ENCODE peak calls at places on chromosomes 4 and X, in eight cellular contexts. Z is RWPE1, Y is progenitor cell of endocrine pancreas, N is fibroblast of lung, O is choroid plexus epithelial cell, R is retinal pigment epithelial cell, Q is breast epithelium, J is AG10803. I is an unnamed sample.

GRCh38 chrX:118116308-118117068 is at the start of gene KLHL13:
- DNase-seq in O (peak; percentile 4), J (peak; percentile 1), N (peak; percentile 41), Z (peak; percentile 45), R (no peak), Y (peak; percentile 35), Q (peak; percentile 30), I (peak; percentile 64)

GRCh38 chrX:48511561-48511960 is 2.8 kb downstream of the PORCN start:
- DNase-seq in O (no peak), J (no peak), Q (no peak), R (no peak), N (no peak), Y (no peak), Z (no peak), I (no peak)

GRCh38 chr4:67713531-67714247 is 12.7 kb upstream of the UBA6 start:
- DNase-seq in R (no peak), O (peak; percentile 68), Y (no peak), Q (no peak), J (peak; percentile 25), Z (peak; percentile 64), N (peak; percentile 56), I (no peak)

GRCh38 chr4:68416591-68416990 is 30.7 kb upstream of the TMPRSS11E start:
- DNase-seq in Y (no peak), J (no peak), O (no peak), Q (no peak), N (peak; percentile 1), R (no peak), Z (peak; percentile 59), I (no peak)

GRCh38 chr4:25481648-25482047 is 104.6 kb downstream of the ANAPC4 start:
- DNase-seq in Y (no peak), R (no peak), O (no peak), J (no peak), Q (no peak), Z (no peak), N (no peak), I (no peak)

GRCh38 chr4:154471032-154471431 is 20.6 kb downstream of the DCHS2 start:
- DNase-seq in J (no peak), O (no peak), R (no peak), Y (no peak), Q (no peak), Z (no peak), N (no peak), I (no peak)

GRCh38 chr4:153573881-153574807 is 108.0 kb downstream of the TMEM131L start:
- DNase-seq in O (peak; percentile 94), Y (no peak), Q (peak; percentile 60), R (peak; percentile 62), N (peak; percentile 81), J (peak; percentile 92), Z (peak; percentile 36), I (peak; percentile 54)

GRCh38 chrX:23907106-23907495 is 637 bp downstream of the APOO start:
- DNase-seq in Q (no peak), R (no peak), O (no peak), Y (no peak), N (no peak), Z (peak; percentile 18), J (no peak), I (peak; percentile 54)

DNA sequence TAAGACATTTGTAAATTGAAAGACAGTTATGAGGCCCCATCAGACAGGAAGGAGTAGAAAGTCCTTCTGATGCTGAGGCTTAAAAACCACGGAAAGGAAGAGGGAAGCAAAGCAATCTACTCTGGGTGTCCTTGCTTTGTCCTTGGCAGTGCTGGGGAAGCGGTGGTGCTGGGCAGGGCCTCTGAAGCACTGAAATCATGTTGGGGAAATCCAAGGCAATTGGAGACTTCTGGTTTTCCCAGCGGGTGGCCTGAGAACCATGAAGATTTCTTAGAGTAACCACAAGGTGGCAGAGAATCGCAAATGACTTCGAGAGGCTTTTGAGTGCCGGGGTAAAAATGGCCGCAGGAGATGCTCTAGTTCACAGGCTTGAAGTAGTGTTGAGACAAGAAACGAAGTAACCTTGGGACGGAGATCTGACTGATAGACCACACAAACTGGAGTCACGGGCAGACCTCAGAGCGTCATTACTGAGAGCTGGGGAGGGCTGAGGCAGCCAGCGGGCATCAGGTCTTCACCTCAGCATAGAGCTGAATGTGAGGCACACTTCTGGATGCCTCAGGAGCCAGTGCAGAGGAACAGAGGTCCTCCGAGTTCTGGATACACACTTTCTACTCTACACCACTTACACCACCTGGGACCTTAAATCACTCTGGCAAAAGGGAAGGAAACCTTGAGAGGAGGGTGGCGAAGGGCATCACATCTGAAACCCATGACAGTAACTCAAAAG is 130.7 kb upstream of the GPRIN3 start:
- DNase-seq in Q (no peak), Y (peak; percentile 13), O (peak; percentile 63), N (no peak), Z (peak; percentile 52), R (no peak), J (peak; percentile 46), I (peak; percentile 58)
- TF ChIP-seq CTCF in Q (no peak), Y (peak; percentile 55), O (peak; percentile 56), N (peak; percentile 32), Z (peak; percentile 30), R (peak; percentile 32), J (peak; percentile 54), I (peak; percentile 36)

GRCh38 chr4:55154290-55154880 is 29.0 kb upstream of the KDR start:
- DNase-seq in J (no peak), Z (no peak), Y (no peak), O (no peak), N (no peak), Q (no peak), R (no peak), I (no peak)
- TF ChIP-seq CTCF in J (no peak), Z (no peak), Y (no peak), O (no peak), N (no peak), Q (no peak), R (no peak), I (no peak)

GRCh38 chr4:77078401-77078800 is 2.6 kb upstream of the CCNI start:
- DNase-seq in Z (no peak), R (no peak), O (no peak), Q (no peak), J (no peak), N (no peak), Y (no peak), I (no peak)

GRCh38 chr4:77079281-77079680 is 3.5 kb upstream of the CCNI start:
- DNase-seq in Z (no peak), Q (no peak), Y (no peak), O (no peak), N (no peak), J (no peak), R (no peak), I (no peak)

GRCh38 chr4:77076889-77077635 is 1.3 kb upstream of the CCNI start:
- DNase-seq in Q (no peak), O (no peak), Y (no peak), R (no peak), N (no peak), Z (no peak), J (no peak), I (no peak)

GRCh38 chr4:77084019-77084604 is 8.3 kb upstream of the CCNI start:
- DNase-seq in O (no peak), J (no peak), Y (no peak), N (no peak), R (no peak), Z (no peak), Q (no peak), I (no peak)

GRCh38 chr4:77082886-77083608 is 7.3 kb upstream of the CCNI start:
- DNase-seq in R (no peak), Y (no peak), O (no peak), Z (no peak), N (no peak), J (no peak), Q (no peak), I (no peak)
- TF ChIP-seq CTCF in R (no peak), Y (no peak), O (no peak), Z (no peak), N (no peak), J (no peak), Q (no peak), I (no peak)

GRCh38 chr4:7912826-7913225 is 26.8 kb downstream of the AFAP1 start:
- DNase-seq in J (no peak), Q (no peak), Z (no peak), Y (no peak), N (no peak), O (no peak), R (no peak), I (no peak)

GRCh38 chr4:7918981-7919380 is 20.7 kb downstream of the AFAP1 start:
- DNase-seq in Q (no peak), J (no peak), O (peak; percentile 53), R (no peak), Y (no peak), Z (no peak), N (no peak), I (no peak)

GRCh38 chr4:7922466-7922865 is 17.2 kb downstream of the AFAP1 start:
- DNase-seq in R (no peak), O (no peak), J (no peak), Y (no peak), Z (no peak), N (no peak), Q (no peak), I (no peak)

GRCh38 chr4:7915875-7916242 is 23.8 kb downstream of the AFAP1 start:
- DNase-seq in O (no peak), Q (no peak), R (no peak), J (no peak), Y (no peak), N (no peak), Z (no peak), I (no peak)

DNA sequence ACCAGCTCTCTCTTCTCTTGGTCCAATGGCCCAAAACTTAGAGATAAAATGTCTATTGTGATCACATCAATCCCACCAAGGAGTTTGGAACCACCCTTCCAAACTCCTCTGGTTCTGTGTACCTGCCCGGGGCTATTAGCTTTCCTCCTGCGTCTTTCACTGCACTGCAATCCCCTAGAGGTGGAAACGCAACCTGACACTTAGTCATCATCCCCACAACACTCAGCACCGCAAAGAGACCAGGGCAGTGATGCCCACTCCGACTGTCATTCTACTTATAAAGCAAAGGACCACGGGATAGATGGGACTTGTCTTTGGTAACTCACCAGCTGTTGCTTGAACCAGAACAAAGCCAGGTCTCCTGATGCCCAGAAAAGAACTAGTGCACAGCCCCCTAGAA is 22.0 kb downstream of the AFAP1 start:
- DNase-seq in Z (no peak), N (no peak), Q (no peak), J (no peak), R (no peak), O (no peak), Y (no peak), I (no peak)
- TF ChIP-seq CTCF in Z (no peak), N (no peak), Q (no peak), J (no peak), R (no peak), O (peak; percentile 12), Y (peak; percentile 16), I (no peak)

GRCh38 chrX:119478504-119478903 is 10.3 kb downstream of the SLC25A5 start:
- DNase-seq in O (no peak), R (no peak), Q (no peak), N (no peak), Y (no peak), J (no peak), Z (no peak), I (no peak)
- TF ChIP-seq CTCF in O (no peak), R (no peak), Q (no peak), N (no peak), Y (no peak), J (no peak), Z (no peak), I (no peak)

I was measured in cardiac muscle cell.